ENCODE peak calls at places on chromosome 2, in nine cellular contexts. D is nephron progenitor cell, K is transverse colon, Z is HL-60, V is WERI-Rb-1, Q is fibroblast of pulmonary artery, P is heart left ventricle, S is thoracic aorta, W is neural crest cell. O is an unnamed sample.

GRCh38 chr2:225400060-225400511 is 576 bp downstream of the NYAP2 start:
- DNase-seq in D (peak), K (no peak), Z (peak), V (peak), Q (peak), P (no peak), S (no peak), W (peak), O (no peak)

GRCh38 chr2:197207106-197207505 is 103.5 kb downstream of the ANKRD44 start:
- DNase-seq in D (no peak), K (no peak), Z (no peak), V (no peak), Q (no peak), P (no peak), S (no peak), W (no peak), O (no peak)

GRCh38 chr2:234366891-234367290 is 130.0 kb downstream of the ARL4C start:
- DNase-seq in D (no peak), K (no peak), Z (no peak), V (no peak), Q (peak), P (no peak), S (no peak), W (no peak), O (no peak)

GRCh38 chr2:231530099-231531085 is at the start of gene NMUR1:
- DNase-seq in D (peak), K (peak), Z (peak), V (peak), Q (no peak), P (peak), S (no peak), W (peak), O (no peak)

GRCh38 chr2:207632575-207633492 is 7.6 kb upstream of the METTL21A start:
- DNase-seq in D (no peak), K (no peak), Z (peak), V (no peak), Q (peak), P (no peak), S (no peak), W (no peak), O (peak)

GRCh38 chr2:240183370-240184197 is 43.1 kb upstream of the OTOS start:
- DNase-seq in D (no peak), K (no peak), Z (no peak), V (peak), Q (no peak), P (peak), S (no peak), W (no peak), O (no peak)

GRCh38 chr2:68416081-68416675 is 50.9 kb downstream of the FBXO48 start:
- DNase-seq in D (no peak), K (no peak), Z (no peak), V (no peak), Q (no peak), P (no peak), S (no peak), W (no peak), O (no peak)

GRCh38 chr2:109209412-109209811 is 80.4 kb downstream of the SH3RF3 start:
- DNase-seq in D (no peak), K (no peak), Z (no peak), V (no peak), Q (peak), P (no peak), S (no peak), W (no peak), O (no peak)

GRCh38 chr2:176614930-176615329 is 345.7 kb downstream of the MTX2 start:
- DNase-seq in D (no peak), K (no peak), Z (no peak), V (no peak), Q (no peak), P (no peak), S (no peak), W (no peak), O (no peak)

GRCh38 chr2:27409321-27410073 is at the start of gene PPM1G:
- DNase-seq in D (peak), K (peak), Z (peak), V (peak), Q (peak), P (peak), S (peak), W (peak), O (peak)

GRCh38 chr2:229815858-229816257 is 101.5 kb upstream of the DNER start:
- DNase-seq in D (no peak), K (no peak), Z (no peak), V (no peak), Q (peak), P (no peak), S (no peak), W (no peak), O (no peak)

GRCh38 chr2:55014962-55015939 is 35.0 kb downstream of the RTN4 start:
- DNase-seq in D (peak), K (peak), Z (peak), V (peak), Q (peak), P (no peak), S (no peak), W (no peak), O (no peak)

GRCh38 chr2:189581354-189582139 is 961 bp upstream of the SLC40A1 start:
- DNase-seq in D (peak), K (peak), Z (no peak), V (peak), Q (no peak), P (peak), S (no peak), W (no peak), O (no peak)

GRCh38 chr2:223815186-223815883 is 22.0 kb downstream of the AP1S3 start:
- DNase-seq in D (no peak), K (no peak), Z (no peak), V (no peak), Q (peak), P (no peak), S (no peak), W (no peak), O (no peak)

GRCh38 chr2:85177031-85177824 is 44.0 kb downstream of the TCF7L1 start:
- DNase-seq in D (no peak), K (no peak), Z (no peak), V (no peak), Q (no peak), P (no peak), S (no peak), W (no peak), O (no peak)

GRCh38 chr2:205734436-205734835 is 52.1 kb downstream of the NRP2 start:
- DNase-seq in D (no peak), K (no peak), Z (no peak), V (peak), Q (peak), P (no peak), S (no peak), W (peak), O (no peak)

DNA sequence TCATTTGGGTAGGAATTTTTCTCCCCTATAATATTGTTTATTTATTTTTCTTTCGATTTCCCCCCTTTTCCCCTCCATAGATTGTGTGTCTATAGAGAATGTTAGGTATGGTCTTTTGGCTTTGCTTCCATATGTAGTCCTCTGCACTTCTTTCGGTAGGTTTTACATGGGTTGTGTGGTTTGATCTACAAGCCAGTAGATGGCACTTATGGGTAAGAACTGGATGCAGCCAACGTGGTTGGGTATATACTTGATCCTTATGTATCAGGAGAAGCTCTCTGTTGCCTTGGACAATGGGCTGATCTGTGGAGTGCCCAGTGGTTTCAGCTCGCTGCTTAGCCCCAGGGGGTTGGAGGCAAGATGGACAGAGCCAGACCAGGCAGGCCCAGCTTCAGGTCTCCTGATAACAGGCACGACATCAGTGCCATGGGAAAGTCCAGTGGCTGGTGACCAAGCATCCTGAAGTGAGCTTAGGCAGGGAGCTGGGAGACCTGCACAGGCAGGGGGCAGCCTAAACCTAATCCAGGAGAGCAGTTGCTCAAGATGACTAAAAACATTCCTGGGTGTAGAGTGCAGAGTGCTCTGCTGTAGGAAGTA is 488.3 kb downstream of the CCDC85A start:
- DNase-seq in D (no peak), K (no peak), Z (no peak), V (peak), Q (peak), P (no peak), S (no peak), W (no peak), O (no peak)
- TF ChIP-seq CTCF in D (no peak), K (no peak), Z (no peak), V (peak), Q (peak), P (no peak), S (no peak), W (no peak), O (no peak)

GRCh38 chr2:15074319-15074718 is 441.8 kb downstream of the LRATD1 start:
- DNase-seq in D (no peak), K (no peak), Z (no peak), V (no peak), Q (no peak), P (no peak), S (no peak), W (no peak), O (no peak)
- TF ChIP-seq CTCF in D (no peak), K (no peak), Z (no peak), V (no peak), Q (no peak), P (no peak), S (no peak), W (no peak), O (no peak)

DNA sequence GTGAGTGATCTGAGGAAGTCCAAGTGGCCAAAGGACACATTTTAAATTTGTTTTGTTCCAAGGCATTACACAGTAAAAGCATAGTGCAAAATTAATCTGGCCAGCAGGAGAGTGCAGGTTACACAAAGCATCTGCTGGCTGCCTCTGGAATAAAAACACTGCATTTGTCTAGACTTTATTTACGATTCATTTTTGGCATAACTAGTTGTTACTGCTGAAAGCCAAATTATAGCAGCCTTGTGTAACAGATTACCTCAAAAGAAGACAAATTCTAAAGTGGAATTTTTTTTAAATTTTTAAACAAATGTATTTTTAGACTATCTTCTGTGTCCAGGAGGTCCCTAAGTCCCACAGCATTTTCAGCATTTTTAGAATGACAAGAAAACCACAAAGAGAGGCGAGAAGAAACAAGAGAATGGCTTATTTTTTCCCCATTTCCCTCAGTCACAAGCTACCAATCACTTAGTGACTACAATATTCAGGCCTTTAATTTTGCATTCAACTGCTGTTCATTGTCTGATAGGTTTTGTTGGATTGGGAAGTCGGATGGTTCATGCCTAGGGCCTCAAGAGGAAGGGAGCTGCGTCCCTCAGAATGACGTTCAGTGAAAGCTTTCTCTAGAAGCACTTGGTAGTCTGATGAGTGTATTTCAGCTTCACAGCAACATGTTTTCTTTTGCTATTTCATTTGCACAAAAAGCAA is 46.0 kb downstream of the TMEFF2 start:
- DNase-seq in D (no peak), K (no peak), Z (no peak), V (no peak), Q (peak), P (no peak), S (no peak), W (no peak), O (no peak)
- TF ChIP-seq CTCF in D (no peak), K (no peak), Z (no peak), V (no peak), Q (peak), P (no peak), S (peak), W (no peak), O (no peak)

DNA sequence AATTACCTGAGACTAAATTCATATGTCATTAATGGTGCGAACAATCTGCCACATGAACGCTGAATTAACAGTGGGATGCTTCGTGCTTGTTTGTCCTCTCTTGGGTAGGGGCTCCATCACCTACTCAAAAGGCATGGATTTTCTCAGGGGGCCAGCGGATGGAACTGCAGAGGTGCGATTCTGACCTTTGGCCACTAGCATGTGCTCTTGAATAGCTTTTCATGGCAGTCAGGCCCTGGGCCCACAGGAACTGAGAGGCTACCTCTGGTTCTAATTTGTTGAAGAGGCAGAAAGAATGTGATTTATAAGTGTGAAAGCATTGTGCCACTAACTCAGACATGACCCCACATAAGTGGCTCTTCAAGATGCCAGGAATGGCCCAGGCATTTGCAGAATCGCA is 283.2 kb downstream of the INSIG2 start:
- DNase-seq in D (peak), K (no peak), Z (peak), V (peak), Q (peak), P (no peak), S (no peak), W (peak), O (no peak)
- TF ChIP-seq CTCF in D (peak), K (peak), Z (no peak), V (peak), Q (peak), P (peak), S (no peak), W (peak), O (no peak)

GRCh38 chr2:121099329-121100318 is 185.4 kb downstream of the TFCP2L1 start:
- DNase-seq in D (no peak), K (peak), Z (no peak), V (peak), Q (no peak), P (no peak), S (no peak), W (no peak), O (no peak)
- TF ChIP-seq CTCF in D (no peak), K (peak), Z (peak), V (peak), Q (peak), P (no peak), S (no peak), W (peak), O (no peak)

GRCh38 chr2:136117909-136118818 is at the start of gene CXCR4:
- DNase-seq in D (peak), K (peak), Z (peak), V (peak), Q (peak), P (peak), S (no peak), W (peak), O (peak)
- TF ChIP-seq CTCF in D (peak), K (no peak), Z (no peak), V (peak), Q (peak), P (no peak), S (no peak), W (peak), O (peak)

GRCh38 chr2:3596891-3597290 is 2.0 kb downstream of the COLEC11 start:
- DNase-seq in D (no peak), K (no peak), Z (no peak), V (no peak), Q (no peak), P (no peak), S (no peak), W (no peak), O (no peak)

GRCh38 chr2:3595985-3596384 is 1.1 kb downstream of the COLEC11 start:
- DNase-seq in D (no peak), K (no peak), Z (no peak), V (no peak), Q (no peak), P (no peak), S (no peak), W (no peak), O (no peak)

GRCh38 chr2:3597567-3597966 is 2.7 kb downstream of the COLEC11 start:
- DNase-seq in D (no peak), K (no peak), Z (no peak), V (no peak), Q (no peak), P (no peak), S (no peak), W (no peak), O (no peak)

GRCh38 chr2:3595409-3595808 is 497 bp downstream of the COLEC11 start:
- DNase-seq in D (no peak), K (no peak), Z (no peak), V (no peak), Q (no peak), P (no peak), S (no peak), W (no peak), O (no peak)

GRCh38 chr2:3594493-3595281 is at the start of gene COLEC11:
- DNase-seq in D (peak), K (no peak), Z (no peak), V (no peak), Q (peak), P (peak), S (no peak), W (no peak), O (no peak)
- TF ChIP-seq CTCF in D (no peak), K (no peak), Z (no peak), V (no peak), Q (peak), P (peak), S (no peak), W (no peak), O (no peak)

DNA sequence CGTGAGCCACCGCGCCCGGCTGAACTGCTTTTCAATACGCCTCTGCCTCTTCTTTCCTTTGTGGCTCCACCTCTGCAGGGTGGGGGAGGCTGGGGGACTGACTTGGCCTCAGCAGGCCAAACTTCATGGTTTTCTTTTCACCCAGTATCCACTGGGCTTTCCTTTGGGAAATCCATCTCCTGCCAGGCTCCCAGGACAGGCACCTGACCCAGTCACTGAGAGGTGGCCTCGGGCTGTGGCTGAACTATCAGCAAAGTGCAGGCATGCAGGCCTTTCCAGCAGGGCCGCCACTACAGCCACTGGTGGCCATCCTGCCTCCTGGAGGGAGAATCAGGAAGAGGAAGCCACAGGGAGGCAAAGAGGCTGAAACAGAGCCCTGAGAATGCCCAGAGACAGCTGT is 33.4 kb upstream of the SEMA4C start:
- DNase-seq in D (no peak), K (no peak), Z (no peak), V (no peak), Q (no peak), P (no peak), S (no peak), W (no peak), O (no peak)
- TF ChIP-seq CTCF in D (no peak), K (no peak), Z (no peak), V (no peak), Q (no peak), P (no peak), S (no peak), W (no peak), O (no peak)

DNA sequence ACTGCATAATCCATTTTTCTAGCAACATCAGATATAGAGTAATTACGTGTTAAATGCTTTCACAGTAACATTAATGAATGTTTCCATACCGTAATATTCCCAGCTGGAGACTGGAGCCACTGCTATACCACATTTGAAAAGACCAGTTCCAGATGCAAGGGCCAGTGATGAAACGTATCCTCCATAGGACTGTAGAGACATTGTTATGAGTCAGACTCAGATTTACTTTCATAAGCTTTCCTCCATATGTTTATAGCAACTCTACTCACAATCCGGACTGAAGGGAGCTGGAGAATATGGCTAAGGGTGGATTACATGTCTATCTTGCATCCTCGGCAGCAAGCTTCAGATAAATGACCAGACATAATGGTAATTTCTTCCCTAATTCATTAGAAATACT is 22.7 kb upstream of the GCG start:
- DNase-seq in D (no peak), K (no peak), Z (no peak), V (no peak), Q (peak), P (no peak), S (no peak), W (no peak), O (no peak)
- TF ChIP-seq CTCF in D (no peak), K (no peak), Z (no peak), V (no peak), Q (no peak), P (no peak), S (no peak), W (no peak), O (no peak)

DNA sequence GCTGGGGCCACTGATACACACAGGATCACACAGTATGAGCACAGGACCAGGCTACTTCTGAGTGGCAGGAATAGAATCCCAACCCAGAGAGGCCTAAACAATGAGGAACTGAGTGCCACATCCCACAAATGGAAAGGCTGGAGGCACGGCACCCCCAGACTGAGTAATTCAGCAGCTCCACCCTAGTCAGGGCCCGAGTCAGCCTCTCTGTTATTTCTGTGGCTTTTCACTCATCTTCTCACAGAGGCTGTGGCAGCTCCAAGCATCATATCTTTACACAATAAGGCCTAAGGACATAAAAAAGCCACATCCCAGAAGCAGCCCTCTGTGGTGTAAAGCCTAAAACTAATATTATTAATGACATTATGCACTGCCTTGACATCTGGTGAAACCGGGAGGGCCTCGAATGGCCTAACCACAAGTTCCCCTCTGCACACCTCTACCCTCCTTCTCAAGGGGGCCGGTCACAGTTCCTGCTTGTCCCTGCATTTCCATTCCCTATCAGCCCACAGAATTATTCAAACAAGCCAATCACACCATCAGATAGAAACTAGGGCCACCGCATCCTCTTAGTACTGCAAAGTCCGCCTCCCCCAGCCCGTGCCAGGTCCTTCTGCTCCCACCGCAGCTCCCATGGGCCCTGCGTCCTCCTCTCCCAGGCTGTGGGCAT is 12.5 kb upstream of the MAL start:
- DNase-seq in D (no peak), K (no peak), Z (no peak), V (no peak), Q (no peak), P (no peak), S (no peak), W (no peak), O (no peak)
- TF ChIP-seq CTCF in D (no peak), K (no peak), Z (no peak), V (no peak), Q (no peak), P (no peak), S (no peak), W (no peak), O (no peak)

O was measured in CD14-positive monocyte.